ENCODE peak calls at places on chromosomes 2 and 18, in ten cellular contexts. I, S, E, U, H, A, D, P, Z and G are unnamed samples.

GRCh38 chr2:198706683-198707082 is 751.1 kb downstream of the SATB2 start:
- DNase-seq in S (no peak), D (no peak), H (no peak), A (no peak), Z (no peak), U (no peak), I (no peak), E (no peak), P (no peak), G (no peak)

GRCh38 chr2:135629520-135629919 is 98.2 kb downstream of the R3HDM1 start:
- DNase-seq in I (no peak), P (no peak), D (no peak), S (no peak), U (no peak), E (no peak), A (no peak), Z (no peak), H (no peak), G (no peak)

GRCh38 chr2:23009545-23010149 is 375.3 kb upstream of the KLHL29 start:
- DNase-seq in P (peak), E (no peak), H (peak), I (no peak), Z (peak), U (no peak), A (peak), S (peak), D (peak), G (peak)

GRCh38 chr18:55236150-55236931 is 277.1 kb upstream of the CCDC68 start:
- DNase-seq in U (no peak), I (no peak), D (peak), Z (peak), P (no peak), A (no peak), S (peak), E (peak), H (no peak), G (no peak)

GRCh38 chr2:181947273-181947672 is 38.4 kb upstream of the PPP1R1C start:
- DNase-seq in P (no peak), S (no peak), H (no peak), E (no peak), U (no peak), D (no peak), I (no peak), A (no peak), Z (no peak), G (no peak)

GRCh38 chr2:85777441-85777861 is 23.7 kb downstream of the ATOH8 start:
- DNase-seq in S (no peak), U (no peak), Z (peak), E (no peak), P (no peak), A (peak), I (peak), H (peak), D (no peak), G (no peak)

GRCh38 chr2:236769981-236770671 is 200.5 kb downstream of the ACKR3 start:
- DNase-seq in E (no peak), P (no peak), I (no peak), U (no peak), Z (peak), H (no peak), S (peak), D (peak), A (peak), G (peak)

GRCh38 chr2:164143183-164143930 is 407.5 kb upstream of the FIGN start:
- DNase-seq in A (no peak), S (no peak), Z (no peak), U (peak), E (no peak), H (no peak), D (no peak), I (no peak), P (no peak), G (no peak)

GRCh38 chr2:96884299-96885156 is 14.6 kb upstream of the SEMA4C start:
- DNase-seq in U (no peak), P (no peak), H (no peak), I (no peak), Z (no peak), E (no peak), D (no peak), S (no peak), A (peak), G (no peak)

GRCh38 chr2:73998933-73999332 is 14.2 kb downstream of the TET3 start:
- DNase-seq in H (no peak), E (no peak), I (no peak), U (no peak), Z (no peak), D (no peak), A (no peak), S (no peak), P (no peak), G (no peak)

GRCh38 chr2:73998451-73998850 is 13.7 kb downstream of the TET3 start:
- DNase-seq in E (no peak), U (no peak), H (no peak), D (no peak), I (no peak), Z (no peak), P (no peak), A (no peak), S (no peak), G (no peak)

GRCh38 chr2:73995810-73996209 is 11.1 kb downstream of the TET3 start:
- DNase-seq in S (no peak), P (no peak), I (no peak), E (no peak), A (no peak), Z (no peak), D (no peak), H (no peak), U (no peak), G (no peak)

GRCh38 chr2:73999881-74000597 is 15.3 kb downstream of the TET3 start:
- DNase-seq in I (peak), H (no peak), A (no peak), E (no peak), D (peak), S (no peak), Z (peak), U (no peak), P (peak), G (no peak)

GRCh38 chr2:73997813-73998212 is 13.1 kb downstream of the TET3 start:
- DNase-seq in S (no peak), D (no peak), U (no peak), Z (no peak), P (no peak), A (no peak), H (no peak), E (no peak), I (no peak), G (no peak)
- TF ChIP-seq CTCF in S (no peak), D (peak), U (no peak), Z (no peak), P (no peak), A (no peak), H (no peak), E (no peak), I (no peak), G (no peak)

GRCh38 chr2:170822885-170823799 is 6.5 kb downstream of the GAD1 start:
- DNase-seq in P (no peak), I (no peak), H (no peak), E (no peak), U (no peak), A (peak), S (no peak), Z (no peak), D (no peak), G (no peak)

GRCh38 chr2:170822292-170822884 is 5.7 kb downstream of the GAD1 start:
- DNase-seq in Z (no peak), D (no peak), U (no peak), A (no peak), P (no peak), H (no peak), S (no peak), I (no peak), E (no peak), G (no peak)

GRCh38 chr2:170821631-170822291 is 5.1 kb downstream of the GAD1 start:
- DNase-seq in P (no peak), E (no peak), A (no peak), D (no peak), U (no peak), I (no peak), H (no peak), S (no peak), Z (no peak), G (no peak)

GRCh38 chr2:170819941-170820646 is 3.4 kb downstream of the GAD1 start:
- DNase-seq in U (no peak), E (no peak), A (no peak), P (no peak), S (no peak), H (no peak), I (no peak), D (no peak), Z (no peak), G (no peak)

DNA sequence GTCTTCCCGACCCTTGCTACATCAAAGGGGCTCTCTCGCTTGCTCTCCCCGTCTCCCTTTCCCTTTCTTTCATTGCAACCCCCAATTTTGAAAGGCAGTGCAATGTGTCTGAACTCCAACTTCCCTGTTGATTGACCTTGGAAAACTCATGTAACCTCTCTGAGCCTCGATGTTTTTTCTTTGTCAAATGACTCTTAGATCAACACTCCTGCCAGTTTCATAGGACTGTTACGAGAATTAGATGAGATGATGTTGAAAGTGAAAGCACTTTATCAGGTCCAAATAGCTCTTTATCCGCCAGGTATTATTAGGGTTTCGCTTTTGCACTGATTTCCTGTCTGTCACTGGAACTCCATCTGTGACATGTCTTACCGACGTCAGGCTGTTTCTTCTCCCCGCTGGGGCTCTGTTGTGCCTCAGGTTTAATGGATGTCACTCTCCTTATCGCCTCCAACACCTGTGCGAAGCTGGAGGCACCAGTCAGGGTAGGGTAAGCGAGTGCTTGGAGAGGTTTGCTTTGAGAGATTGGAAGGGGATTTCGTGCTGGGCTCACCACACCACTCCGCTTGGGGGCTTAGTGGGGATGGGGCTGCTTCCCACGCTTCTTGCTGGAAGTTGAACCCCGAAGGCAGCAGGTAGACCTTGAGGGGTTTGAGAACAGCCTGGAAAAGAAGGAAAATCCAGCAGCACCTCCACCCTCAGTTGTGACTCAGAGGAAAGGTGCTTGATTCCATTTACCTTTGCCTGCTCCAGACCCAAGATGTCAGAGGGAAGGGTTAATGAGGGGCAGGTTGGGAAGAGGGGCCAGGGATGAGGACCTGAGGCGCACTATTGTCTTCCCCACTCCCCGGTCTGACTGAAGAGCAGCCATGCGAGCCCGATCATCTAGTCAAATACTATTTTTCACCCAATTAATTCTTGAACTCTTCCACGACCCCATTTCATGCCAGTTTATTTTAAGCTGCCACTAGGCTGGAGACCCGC is 4.3 kb downstream of the GAD1 start:
- DNase-seq in S (no peak), P (no peak), I (no peak), H (no peak), U (no peak), A (no peak), Z (no peak), D (no peak), E (no peak), G (no peak)
- H3K4me3 ChIP-seq in S (no peak), P (no peak), I (peak), H (peak), U (no peak), A (no peak), Z (no peak), D (no peak), E (no peak), G (no peak)

GRCh38 chr18:68843467-68844089 is 45.7 kb downstream of the CCDC102B start:
- DNase-seq in D (peak), Z (peak), I (no peak), A (no peak), U (no peak), H (no peak), P (no peak), S (no peak), E (no peak), G (no peak)
- TF ChIP-seq CTCF in D (peak), Z (peak), I (no peak), A (no peak), U (no peak), H (no peak), P (no peak), S (peak), E (no peak), G (no peak)

GRCh38 chr2:174573621-174574081 is 24.0 kb downstream of the WIPF1 start:
- DNase-seq in P (no peak), A (peak), H (no peak), S (no peak), D (no peak), Z (peak), I (no peak), E (no peak), U (no peak), G (no peak)
- H3K4me3 ChIP-seq in P (no peak), A (no peak), H (no peak), S (no peak), D (no peak), Z (no peak), I (no peak), E (no peak), U (no peak), G (no peak)

DNA sequence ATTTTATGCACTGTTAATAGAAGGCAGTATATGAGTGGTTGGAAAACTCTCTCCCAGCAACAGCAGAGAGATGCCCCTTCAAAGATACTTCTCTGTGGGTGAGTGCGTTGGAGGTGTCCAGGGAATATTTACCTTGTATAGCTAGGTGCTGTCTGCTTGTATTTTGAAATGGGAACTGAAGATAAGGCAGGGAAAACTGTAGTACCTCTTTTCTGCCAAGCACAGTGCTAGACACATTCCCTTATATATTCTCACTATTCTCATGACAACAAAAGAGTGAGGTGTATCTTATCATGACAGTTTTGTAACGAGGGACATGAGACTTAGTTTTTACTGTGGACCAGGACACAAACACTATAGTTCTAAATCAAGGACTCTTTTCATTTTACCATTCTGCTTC is 2.1 kb downstream of the TTC39C start:
- DNase-seq in A (no peak), Z (no peak), U (no peak), H (no peak), D (no peak), P (no peak), E (no peak), I (no peak), S (no peak), G (no peak)
- TF ChIP-seq CTCF in A (peak), Z (peak), U (no peak), H (peak), D (peak), P (no peak), E (peak), I (no peak), S (peak), G (peak)